ENCODE peak calls at places on chromosomes 1 and 21, in four cellular contexts. One of them, this sample, is unnamed.

GRCh38 chr1:181094813-181095212 is 6.3 kb downstream of the IER5 start:
- DNase-seq in WTC11: no peak
- DNase-seq in K562: no peak
- DNase-seq in SK-N-SH: no peak
- DNase-seq in this sample: no peak

GRCh38 chr1:89363638-89364536 is at the start of gene GBP6:
- DNase-seq in WTC11: peak; percentile 13
- DNase-seq in K562: no peak
- DNase-seq in SK-N-SH: peak; percentile 15
- DNase-seq in this sample: no peak

GRCh38 chr1:36699113-36699512 is 216.4 kb upstream of the CSF3R start:
- DNase-seq in WTC11: no peak
- DNase-seq in K562: no peak
- DNase-seq in SK-N-SH: no peak
- DNase-seq in this sample: no peak

GRCh38 chr1:174428033-174428432 is 19.7 kb upstream of the GPR52 start:
- DNase-seq in WTC11: no peak
- DNase-seq in K562: no peak
- DNase-seq in SK-N-SH: no peak
- DNase-seq in this sample: peak; percentile 13

GRCh38 chr1:50424045-50424939 is 1.0 kb upstream of the DMRTA2 start:
- DNase-seq in WTC11: peak; percentile 28
- DNase-seq in K562: no peak
- DNase-seq in SK-N-SH: peak; percentile 54
- DNase-seq in this sample: no peak

GRCh38 chr1:192530254-192530653 is 45.3 kb upstream of the RGS1 start:
- DNase-seq in WTC11: no peak
- DNase-seq in K562: no peak
- DNase-seq in SK-N-SH: no peak
- DNase-seq in this sample: no peak

GRCh38 chr1:55129194-55129728 is 85.9 kb downstream of the USP24 start:
- DNase-seq in WTC11: no peak
- DNase-seq in K562: no peak
- DNase-seq in SK-N-SH: no peak
- DNase-seq in this sample: no peak

GRCh38 chr1:37602750-37603694 is 7.3 kb upstream of the GNL2 start:
- DNase-seq in WTC11: peak; percentile 43
- DNase-seq in K562: peak; percentile 70
- DNase-seq in SK-N-SH: peak; percentile 74
- DNase-seq in this sample: peak; percentile 59

GRCh38 chr1:23101101-23101827 is 67.4 kb downstream of the LUZP1 start:
- DNase-seq in WTC11: no peak
- DNase-seq in K562: no peak
- DNase-seq in SK-N-SH: no peak
- DNase-seq in this sample: no peak

DNA sequence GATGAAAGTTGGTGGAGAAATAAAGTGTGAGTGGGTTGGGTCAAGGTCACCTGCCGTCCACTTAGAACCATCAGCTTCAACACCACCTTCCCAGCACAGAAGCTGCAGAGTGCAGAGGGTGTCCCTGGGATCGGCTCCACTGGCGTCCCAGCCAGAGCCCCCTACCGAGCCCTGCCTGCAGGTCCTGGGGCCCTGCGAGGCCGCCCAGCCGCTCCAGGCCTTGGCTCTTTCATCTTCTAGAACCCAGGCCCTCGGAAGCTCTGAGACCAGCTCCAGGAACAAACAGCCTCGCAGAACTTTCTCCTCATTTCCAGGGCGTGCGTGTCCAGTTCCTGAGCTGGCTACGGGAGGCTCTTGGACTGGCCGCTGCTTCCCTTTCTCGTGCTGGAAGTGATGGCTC is 166.0 kb downstream of the PRDM16 start:
- DNase-seq in WTC11: no peak
- DNase-seq in K562: no peak
- DNase-seq in SK-N-SH: no peak
- DNase-seq in this sample: no peak
- TF ChIP-seq FOXJ3 in WTC11: no peak
- TF ChIP-seq FOXJ3 in K562: no peak
- TF ChIP-seq FOXJ3 in SK-N-SH: no peak
- TF ChIP-seq FOXJ3 in this sample: no peak

DNA sequence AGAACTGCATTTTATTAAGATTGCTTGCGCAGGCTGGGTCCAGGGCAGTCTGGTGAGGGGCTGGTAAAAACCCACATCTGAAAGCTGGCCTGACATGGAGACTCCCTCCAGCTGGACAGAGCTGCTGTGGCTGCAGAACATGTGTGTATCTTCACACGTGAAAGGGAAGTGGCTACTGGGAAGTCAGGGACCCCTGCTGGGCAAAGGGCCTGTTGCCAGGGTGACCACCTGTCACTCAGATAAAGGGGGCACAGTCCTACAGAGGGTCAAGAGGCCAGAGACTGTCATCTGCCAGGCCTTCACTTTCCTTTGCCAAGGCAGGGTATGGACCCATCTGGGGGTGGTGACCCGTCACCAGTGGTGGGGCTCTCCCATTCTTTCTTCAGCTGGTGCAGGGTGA is 17.5 kb downstream of the NKAIN1 start:
- DNase-seq in WTC11: no peak
- DNase-seq in K562: no peak
- DNase-seq in SK-N-SH: no peak
- DNase-seq in this sample: no peak
- TF ChIP-seq FOXJ3 in WTC11: no peak
- TF ChIP-seq FOXJ3 in K562: no peak
- TF ChIP-seq FOXJ3 in SK-N-SH: no peak
- TF ChIP-seq FOXJ3 in this sample: no peak

GRCh38 chr1:207754942-207755689 is 3.3 kb downstream of the CD46 start:
- DNase-seq in WTC11: no peak
- DNase-seq in K562: no peak
- DNase-seq in SK-N-SH: no peak
- DNase-seq in this sample: no peak
- TF ChIP-seq FOXJ3 in WTC11: no peak
- TF ChIP-seq FOXJ3 in K562: no peak
- TF ChIP-seq FOXJ3 in SK-N-SH: no peak
- TF ChIP-seq FOXJ3 in this sample: no peak

DNA sequence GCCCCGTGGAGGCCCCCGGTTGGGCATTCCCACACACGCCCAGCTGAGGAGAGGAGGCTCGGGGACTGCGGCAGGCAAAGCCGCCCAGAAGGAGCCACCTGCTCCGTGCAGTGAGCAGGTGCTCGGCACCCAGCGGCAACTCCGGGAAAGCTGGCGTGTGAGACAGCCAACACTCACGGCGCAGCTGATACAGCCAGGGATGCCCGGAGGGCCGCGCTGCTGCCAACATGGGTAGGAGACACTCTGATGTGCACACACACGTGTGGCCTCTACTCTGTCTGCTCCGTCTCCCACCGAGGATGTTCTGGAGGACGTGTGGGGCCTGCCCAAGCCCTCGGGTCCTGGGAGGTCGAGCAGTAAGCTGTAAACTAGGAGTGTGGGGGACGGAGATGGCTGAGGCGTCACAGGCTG is 12.9 kb downstream of the MORN1 start:
- DNase-seq in WTC11: no peak
- DNase-seq in K562: no peak
- DNase-seq in SK-N-SH: no peak
- DNase-seq in this sample: no peak
- TF ChIP-seq FOXJ3 in WTC11: no peak
- TF ChIP-seq FOXJ3 in K562: no peak
- TF ChIP-seq FOXJ3 in SK-N-SH: no peak
- TF ChIP-seq FOXJ3 in this sample: no peak

DNA sequence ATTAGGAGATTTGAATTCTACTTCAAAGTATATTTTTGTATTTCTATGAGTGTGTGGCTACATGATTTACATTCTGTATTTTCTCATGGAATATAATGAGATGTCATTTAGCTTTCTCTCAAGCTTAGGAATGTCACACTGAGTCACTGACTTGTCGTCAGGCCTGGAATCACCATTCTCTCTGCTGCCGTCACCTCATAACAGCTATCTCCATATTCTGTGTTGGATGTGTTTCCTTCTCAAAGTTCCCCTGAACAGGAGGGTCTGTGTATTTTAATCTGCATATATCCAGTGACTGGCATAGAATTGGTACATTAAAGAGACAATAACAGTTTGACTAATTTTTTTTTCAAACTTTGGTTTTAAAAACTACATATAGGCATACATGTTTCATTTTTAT is 35.9 kb downstream of the LYPLAL1 start:
- DNase-seq in WTC11: no peak
- DNase-seq in K562: no peak
- DNase-seq in SK-N-SH: no peak
- DNase-seq in this sample: no peak
- TF ChIP-seq FOXJ3 in WTC11: no peak
- TF ChIP-seq FOXJ3 in K562: no peak
- TF ChIP-seq FOXJ3 in SK-N-SH: no peak
- TF ChIP-seq FOXJ3 in this sample: no peak

DNA sequence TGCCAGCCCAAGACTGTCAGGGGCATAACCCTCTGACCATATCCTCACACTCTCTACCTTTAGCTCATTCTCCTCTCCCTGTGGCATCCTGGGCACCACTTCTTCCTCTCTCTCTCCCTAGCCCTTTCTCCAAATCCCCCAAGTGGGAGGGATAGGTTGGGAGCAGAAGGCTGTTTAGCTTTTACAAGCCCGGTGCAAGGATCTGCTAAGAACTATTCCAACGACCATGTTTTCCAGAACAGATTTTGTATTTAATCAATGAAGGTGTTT is 47.2 kb upstream of the RBM15 start:
- DNase-seq in WTC11: no peak
- DNase-seq in K562: no peak
- DNase-seq in SK-N-SH: no peak
- DNase-seq in this sample: no peak
- TF ChIP-seq FOXJ3 in WTC11: no peak
- TF ChIP-seq FOXJ3 in K562: no peak
- TF ChIP-seq FOXJ3 in SK-N-SH: no peak
- TF ChIP-seq FOXJ3 in this sample: no peak

DNA sequence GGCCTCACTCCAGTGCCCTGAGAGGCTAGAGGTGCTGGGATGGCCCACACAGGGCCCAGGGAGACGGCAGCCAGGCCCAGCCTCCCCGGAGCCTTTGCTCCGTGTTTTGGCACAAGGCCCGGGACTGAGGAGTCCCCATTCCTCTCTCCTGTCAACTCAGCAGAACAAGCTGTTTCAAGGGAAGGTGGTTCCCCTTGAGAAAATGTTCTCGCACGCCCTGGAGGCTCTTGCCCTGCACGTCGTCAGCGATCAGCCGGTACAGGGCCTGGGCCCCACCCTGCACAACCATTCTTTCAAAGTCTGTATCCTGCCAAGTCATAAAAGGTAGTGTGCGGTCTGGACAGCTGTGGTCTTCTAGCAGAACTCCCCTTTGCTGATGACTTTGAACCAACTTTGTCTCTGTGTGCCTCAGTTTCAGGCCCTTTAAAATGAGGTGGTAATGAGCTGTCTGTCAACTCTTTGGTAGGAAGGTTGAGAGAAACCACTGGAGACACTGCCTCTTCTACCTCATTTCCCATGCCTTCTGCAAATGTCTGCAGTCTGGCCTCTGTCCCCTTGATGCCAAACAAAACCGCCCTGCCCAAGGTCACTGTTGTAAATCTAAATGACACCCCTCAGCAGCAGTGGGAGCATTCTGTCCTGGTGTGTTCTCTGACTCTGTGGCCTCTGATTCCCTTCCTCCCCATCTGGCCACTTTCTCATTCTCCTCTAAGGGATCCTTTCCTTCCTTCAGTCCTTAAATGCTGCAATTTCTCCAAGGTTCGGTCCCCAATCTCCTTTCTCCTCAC is 138.6 kb upstream of the JUN start:
- DNase-seq in WTC11: no peak
- DNase-seq in K562: no peak
- DNase-seq in SK-N-SH: no peak
- DNase-seq in this sample: no peak
- TF ChIP-seq FOXJ3 in WTC11: no peak
- TF ChIP-seq FOXJ3 in K562: no peak
- TF ChIP-seq FOXJ3 in SK-N-SH: no peak
- TF ChIP-seq FOXJ3 in this sample: no peak

DNA sequence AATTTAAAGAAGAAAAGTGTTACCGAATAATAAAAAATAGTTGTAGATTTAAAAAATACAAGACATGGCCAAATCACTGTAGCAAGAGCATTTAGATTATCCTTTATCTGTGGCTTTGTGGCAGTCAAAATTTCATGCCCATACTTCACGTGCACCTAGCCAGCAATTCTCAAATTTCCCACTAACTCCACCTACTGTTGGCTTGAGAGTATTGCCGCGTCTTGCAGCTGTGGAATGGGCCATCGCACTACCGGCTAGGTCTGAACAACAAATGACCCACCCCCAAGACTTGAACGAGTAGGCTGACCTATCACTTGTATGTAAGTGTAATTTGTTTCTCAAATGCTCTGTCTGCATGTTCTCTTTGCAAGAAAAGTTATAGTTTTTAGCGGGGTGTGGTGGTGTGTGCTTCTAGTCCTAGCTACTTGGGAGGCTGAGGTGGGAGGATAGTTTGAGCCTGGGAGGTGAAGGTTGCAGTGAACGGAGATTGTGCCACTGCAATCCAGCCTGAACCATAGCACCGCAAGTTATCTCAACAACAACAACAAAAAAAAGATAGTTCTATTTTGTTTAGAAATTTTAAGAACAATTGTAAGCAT is 4.1 kb downstream of the KRTAP13-4 start:
- DNase-seq in WTC11: peak; percentile 64
- DNase-seq in K562: peak; percentile 22
- DNase-seq in SK-N-SH: peak; percentile 33
- DNase-seq in this sample: no peak
- TF ChIP-seq FOXJ3 in WTC11: no peak
- TF ChIP-seq FOXJ3 in K562: no peak
- TF ChIP-seq FOXJ3 in SK-N-SH: no peak
- TF ChIP-seq FOXJ3 in this sample: no peak

This sample was measured in HepG2.